ENCODE peak calls at places on chromosomes 6 and 20, in four cellular contexts. One of them, this sample, is unnamed.

GRCh38 chr6:43657221-43657802 is 12.5 kb downstream of the RSPH9 start:
- DNase-seq in HepG2: no peak
- DNase-seq in GM12891: no peak
- DNase-seq in GM12878: no peak
- DNase-seq in this sample: no peak

GRCh38 chr6:34692280-34692679 is 4.3 kb downstream of the ILRUN start:
- DNase-seq in GM12878: no peak
- DNase-seq in HepG2: no peak
- DNase-seq in GM12891: no peak
- DNase-seq in this sample: no peak

GRCh38 chr6:1068068-1068467 is 243.8 kb upstream of the FOXQ1 start:
- DNase-seq in HepG2: peak
- DNase-seq in GM12878: no peak
- DNase-seq in GM12891: no peak
- DNase-seq in this sample: no peak

GRCh38 chr6:157273756-157274088 is 49.6 kb downstream of the TMEM242 start:
- DNase-seq in HepG2: peak
- DNase-seq in GM12891: peak
- DNase-seq in GM12878: no peak
- DNase-seq in this sample: peak

GRCh38 chr6:54697423-54697822 is 149.1 kb upstream of the FAM83B start:
- DNase-seq in GM12878: no peak
- DNase-seq in HepG2: no peak
- DNase-seq in GM12891: no peak
- DNase-seq in this sample: no peak

GRCh38 chr6:23559587-23560343 is 566.2 kb upstream of the NRSN1 start:
- DNase-seq in HepG2: peak
- DNase-seq in GM12891: no peak
- DNase-seq in GM12878: no peak
- DNase-seq in this sample: no peak

GRCh38 chr6:107870379-107870778 is 46.3 kb upstream of the SCML4 start:
- DNase-seq in GM12891: no peak
- DNase-seq in HepG2: no peak
- DNase-seq in GM12878: no peak
- DNase-seq in this sample: no peak

GRCh38 chr6:166258854-166259276 is 49.3 kb downstream of the PRR18 start:
- DNase-seq in GM12878: no peak
- DNase-seq in GM12891: no peak
- DNase-seq in HepG2: no peak
- DNase-seq in this sample: no peak

GRCh38 chr20:63315240-63315981 is 22.4 kb downstream of the COL20A1 start:
- DNase-seq in HepG2: no peak
- DNase-seq in GM12878: no peak
- DNase-seq in GM12891: no peak
- DNase-seq in this sample: no peak

GRCh38 chr6:71194730-71195129 is 93.9 kb upstream of the OGFRL1 start:
- DNase-seq in GM12891: no peak
- DNase-seq in GM12878: no peak
- DNase-seq in HepG2: no peak
- DNase-seq in this sample: no peak

GRCh38 chr6:17556014-17556413 is 44.1 kb upstream of the FAM8A1 start:
- DNase-seq in GM12878: no peak
- DNase-seq in HepG2: no peak
- DNase-seq in GM12891: no peak
- DNase-seq in this sample: no peak

GRCh38 chr6:154806804-154807203 is 73.6 kb downstream of the SCAF8 start:
- DNase-seq in HepG2: no peak
- DNase-seq in GM12878: no peak
- DNase-seq in GM12891: no peak
- DNase-seq in this sample: no peak

GRCh38 chr20:57651977-57652864 is 32.0 kb upstream of the ZBP1 start:
- DNase-seq in GM12878: no peak
- DNase-seq in HepG2: no peak
- DNase-seq in GM12891: peak
- DNase-seq in this sample: peak

GRCh38 chr6:156977527-156978291 is 200.5 kb downstream of the ARID1B start:
- DNase-seq in GM12878: no peak
- DNase-seq in GM12891: no peak
- DNase-seq in HepG2: no peak
- DNase-seq in this sample: no peak

GRCh38 chr6:32529697-32530429 is at the start of gene HLA-DRB5:
- DNase-seq in GM12891: peak
- DNase-seq in HepG2: no peak
- DNase-seq in GM12878: peak
- DNase-seq in this sample: no peak

GRCh38 chr20:47174844-47175243 is 181.7 kb downstream of the ZMYND8 start:
- DNase-seq in GM12891: no peak
- DNase-seq in GM12878: no peak
- DNase-seq in HepG2: no peak
- DNase-seq in this sample: no peak

GRCh38 chr6:170152989-170153388 is 137.9 kb downstream of the DLL1 start:
- DNase-seq in GM12878: no peak
- DNase-seq in GM12891: no peak
- DNase-seq in HepG2: peak
- DNase-seq in this sample: no peak

GRCh38 chr6:125019873-125020272 is 57.6 kb downstream of the RNF217 start:
- DNase-seq in GM12878: no peak
- DNase-seq in HepG2: no peak
- DNase-seq in GM12891: no peak
- DNase-seq in this sample: no peak

GRCh38 chr6:142943746-142944125 is 1.2 kb downstream of the HIVEP2 start:
- DNase-seq in GM12891: no peak
- DNase-seq in GM12878: no peak
- DNase-seq in HepG2: peak
- DNase-seq in this sample: no peak

GRCh38 chr6:135555550-135555949 is 58.0 kb upstream of the AHI1 start:
- DNase-seq in HepG2: no peak
- DNase-seq in GM12891: no peak
- DNase-seq in GM12878: peak
- DNase-seq in this sample: no peak

GRCh38 chr20:37090357-37090871 is 5.4 kb downstream of the RBL1 start:
- DNase-seq in GM12891: no peak
- DNase-seq in HepG2: no peak
- DNase-seq in GM12878: no peak
- DNase-seq in this sample: no peak

GRCh38 chr6:128124713-128125112 is 223.9 kb upstream of the THEMIS start:
- DNase-seq in GM12878: no peak
- DNase-seq in HepG2: peak
- DNase-seq in GM12891: no peak
- DNase-seq in this sample: no peak

GRCh38 chr20:15544727-15545126 is 1028.5 kb downstream of the KIF16B start:
- DNase-seq in GM12878: no peak
- DNase-seq in GM12891: no peak
- DNase-seq in HepG2: no peak
- DNase-seq in this sample: no peak

GRCh38 chr20:46571418-46571817 is 21.0 kb upstream of the OCSTAMP start:
- DNase-seq in HepG2: no peak
- DNase-seq in GM12891: no peak
- DNase-seq in GM12878: no peak
- DNase-seq in this sample: no peak

GRCh38 chr6:154460306-154461071 is 50.0 kb downstream of the CNKSR3 start:
- DNase-seq in HepG2: peak
- DNase-seq in GM12878: no peak
- DNase-seq in GM12891: no peak
- DNase-seq in this sample: no peak

GRCh38 chr6:24982231-24982630 is 46.5 kb upstream of the RIPOR2 start:
- DNase-seq in GM12878: no peak
- DNase-seq in GM12891: no peak
- DNase-seq in HepG2: no peak
- DNase-seq in this sample: no peak

GRCh38 chr6:4349931-4350330 is 214.6 kb upstream of the ECI2 start:
- DNase-seq in HepG2: no peak
- DNase-seq in GM12878: no peak
- DNase-seq in GM12891: no peak
- DNase-seq in this sample: no peak

GRCh38 chr6:56549014-56549413 is 93.7 kb downstream of the DST start:
- DNase-seq in GM12878: no peak
- DNase-seq in GM12891: no peak
- DNase-seq in HepG2: no peak
- DNase-seq in this sample: no peak

GRCh38 chr6:165034271-165034741 is 275.1 kb downstream of the C6orf118 start:
- DNase-seq in HepG2: no peak
- DNase-seq in GM12878: no peak
- DNase-seq in GM12891: no peak
- DNase-seq in this sample: no peak

GRCh38 chr20:63381781-63382431 is 20.8 kb upstream of the CHRNA4 start:
- DNase-seq in GM12878: no peak
- DNase-seq in HepG2: no peak
- DNase-seq in GM12891: peak
- DNase-seq in this sample: peak

GRCh38 chr20:52923123-52923543 is 49.0 kb upstream of the TSHZ2 start:
- DNase-seq in HepG2: no peak
- DNase-seq in GM12891: no peak
- DNase-seq in GM12878: no peak
- DNase-seq in this sample: no peak

GRCh38 chr6:39892490-39893129 is 41.7 kb downstream of the MOCS1 start:
- DNase-seq in GM12891: peak
- DNase-seq in GM12878: peak
- DNase-seq in HepG2: peak
- DNase-seq in this sample: peak

GRCh38 chr20:59902470-59902869 is 31.0 kb downstream of the SYCP2 start:
- DNase-seq in GM12891: no peak
- DNase-seq in HepG2: no peak
- DNase-seq in GM12878: no peak
- DNase-seq in this sample: no peak

GRCh38 chr20:13469262-13469661 is 169.5 kb downstream of the TASP1 start:
- DNase-seq in GM12878: no peak
- DNase-seq in GM12891: no peak
- DNase-seq in HepG2: no peak
- DNase-seq in this sample: no peak

GRCh38 chr6:14992382-14992781 is 253.5 kb upstream of the JARID2 start:
- DNase-seq in GM12878: no peak
- DNase-seq in HepG2: no peak
- DNase-seq in GM12891: no peak
- DNase-seq in this sample: no peak

GRCh38 chr6:68141190-68141589 is 493.9 kb upstream of the ADGRB3 start:
- DNase-seq in HepG2: no peak
- DNase-seq in GM12891: no peak
- DNase-seq in GM12878: no peak
- DNase-seq in this sample: no peak

GRCh38 chr6:47097092-47097945 is 55.2 kb upstream of the ADGRF1 start:
- DNase-seq in HepG2: peak
- DNase-seq in GM12891: peak
- DNase-seq in GM12878: peak
- DNase-seq in this sample: peak

DNA sequence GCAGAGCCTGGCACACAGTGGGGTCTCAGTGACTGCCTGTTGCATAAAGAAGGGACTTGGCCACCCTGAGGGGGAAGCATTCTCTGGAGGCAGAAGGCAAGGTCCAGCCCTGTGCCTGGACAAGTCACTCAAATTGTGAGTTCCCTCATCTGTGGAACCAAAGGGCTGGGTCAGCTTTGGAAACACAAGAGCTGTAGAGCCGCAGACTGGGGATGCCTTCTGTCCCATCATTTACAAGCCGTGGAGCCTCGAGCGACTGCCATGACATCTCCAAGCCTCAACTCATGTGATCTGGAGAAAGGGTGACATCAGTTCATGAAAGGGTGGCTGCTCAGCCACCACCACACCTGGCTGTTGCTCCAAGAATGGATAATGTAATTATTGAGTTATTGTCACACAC is 20.4 kb upstream of the SIRPD start:
- DNase-seq in GM12878: no peak
- DNase-seq in GM12891: no peak
- DNase-seq in HepG2: no peak
- DNase-seq in this sample: no peak
- TF ChIP-seq POLR2A in GM12878: no peak
- TF ChIP-seq POLR2A in GM12891: no peak
- TF ChIP-seq POLR2A in HepG2: no peak
- TF ChIP-seq POLR2A in this sample: no peak

GRCh38 chr6:126039284-126039683 is 52.9 kb downstream of the TRMT11 start:
- DNase-seq in GM12891: no peak
- DNase-seq in HepG2: no peak
- DNase-seq in GM12878: no peak
- DNase-seq in this sample: no peak
- TF ChIP-seq TAF1 in GM12891: no peak
- TF ChIP-seq TAF1 in HepG2: no peak
- TF ChIP-seq TAF1 in GM12878: no peak
- TF ChIP-seq TAF1 in this sample: no peak

GRCh38 chr6:82247634-82248232 is at the start of gene IBTK:
- DNase-seq in GM12878: peak
- DNase-seq in GM12891: peak
- DNase-seq in HepG2: peak
- DNase-seq in this sample: peak
- TF ChIP-seq POLR2A in GM12878: peak
- TF ChIP-seq POLR2A in GM12891: peak
- TF ChIP-seq POLR2A in HepG2: peak
- TF ChIP-seq POLR2A in this sample: peak

DNA sequence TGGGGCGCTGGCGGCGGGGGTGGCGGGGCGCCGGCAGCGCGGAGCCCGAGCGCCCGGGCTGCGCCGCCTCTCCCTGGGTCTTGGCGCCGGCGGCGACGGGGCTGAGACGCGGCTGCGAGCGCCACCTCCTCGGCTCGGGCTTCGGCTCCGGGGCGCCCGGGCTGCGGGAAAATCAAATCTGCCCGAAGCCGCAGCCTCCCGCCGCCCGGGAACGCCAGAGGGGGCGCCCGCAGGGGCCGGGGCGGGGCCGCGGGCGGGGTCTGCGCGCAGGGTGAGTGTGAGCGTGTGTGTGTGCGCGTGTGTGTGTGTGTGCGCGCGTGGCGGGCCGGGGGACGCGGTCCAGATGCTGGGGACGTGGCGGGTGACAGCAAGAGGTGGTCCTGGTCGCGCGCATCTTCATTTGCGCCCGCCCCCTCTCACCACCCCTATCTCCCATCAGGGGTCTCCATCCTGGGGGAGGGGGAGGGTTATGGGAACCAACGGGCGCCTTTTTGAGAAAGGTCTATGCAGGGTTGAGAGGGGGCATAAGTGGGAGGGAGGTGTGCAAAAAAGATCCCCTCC is 655 bp upstream of the CPNE5 start:
- DNase-seq in GM12891: peak
- DNase-seq in GM12878: no peak
- DNase-seq in HepG2: no peak
- DNase-seq in this sample: peak
- TF ChIP-seq TAF1 in GM12891: no peak
- TF ChIP-seq TAF1 in GM12878: no peak
- TF ChIP-seq TAF1 in HepG2: no peak
- TF ChIP-seq TAF1 in this sample: no peak